ENCODE peak calls at places on chromosome 5, in four cellular contexts. One of them, this sample, is unnamed.

GRCh38 chr5:126384985-126385384 is 38.2 kb upstream of the GRAMD2B start:
- DNase-seq in heart left ventricle: no peak
- DNase-seq in lung: no peak
- DNase-seq in SJSA1: peak
- DNase-seq in this sample: peak

GRCh38 chr5:172542651-172543131 is 88.4 kb upstream of the SH3PXD2B start:
- DNase-seq in SJSA1: peak
- DNase-seq in heart left ventricle: no peak
- DNase-seq in lung: no peak
- DNase-seq in this sample: no peak

GRCh38 chr5:2352101-2352861 is 399.2 kb downstream of the IRX2 start:
- DNase-seq in heart left ventricle: no peak
- DNase-seq in lung: no peak
- DNase-seq in SJSA1: no peak
- DNase-seq in this sample: no peak

GRCh38 chr5:103475629-103476240 is 86.9 kb downstream of the NUDT12 start:
- DNase-seq in lung: no peak
- DNase-seq in heart left ventricle: no peak
- DNase-seq in SJSA1: no peak
- DNase-seq in this sample: no peak

GRCh38 chr5:116454417-116454927 is 120.2 kb downstream of the SEMA6A start:
- DNase-seq in heart left ventricle: no peak
- DNase-seq in SJSA1: peak
- DNase-seq in lung: no peak
- DNase-seq in this sample: no peak

GRCh38 chr5:154163327-154163997 is 27.1 kb upstream of the GALNT10 start:
- DNase-seq in heart left ventricle: no peak
- DNase-seq in SJSA1: no peak
- DNase-seq in lung: no peak
- DNase-seq in this sample: no peak

GRCh38 chr5:131640043-131640856 is 5.2 kb upstream of the RAPGEF6 start:
- DNase-seq in lung: no peak
- DNase-seq in SJSA1: no peak
- DNase-seq in heart left ventricle: no peak
- DNase-seq in this sample: no peak

GRCh38 chr5:83245037-83245436 is 167.7 kb downstream of the XRCC4 start:
- DNase-seq in SJSA1: no peak
- DNase-seq in lung: no peak
- DNase-seq in heart left ventricle: no peak
- DNase-seq in this sample: no peak

GRCh38 chr5:55691265-55692105 is 20.6 kb downstream of the SLC38A9 start:
- DNase-seq in heart left ventricle: no peak
- DNase-seq in lung: no peak
- DNase-seq in SJSA1: no peak
- DNase-seq in this sample: no peak

GRCh38 chr5:36528588-36528987 is 77.8 kb upstream of the SLC1A3 start:
- DNase-seq in heart left ventricle: no peak
- DNase-seq in lung: no peak
- DNase-seq in SJSA1: no peak
- DNase-seq in this sample: no peak

GRCh38 chr5:80083115-80083890 is 48.2 kb downstream of the THBS4 start:
- DNase-seq in lung: no peak
- DNase-seq in heart left ventricle: no peak
- DNase-seq in SJSA1: no peak
- DNase-seq in this sample: peak